ENCODE peak calls at places on chromosomes 7 and 10, in seven cellular contexts. G is lower lobe of right lung, W is HepG2, T is PC-3, U is gastrocnemius medialis, F is mesendoderm, S is body of pancreas. J is an unnamed sample.

GRCh38 chr7:11472646-11473045 is 359.4 kb downstream of the THSD7A start:
- DNase-seq in G (no peak), W (no peak), T (no peak), U (no peak), F (no peak), S (no peak), J (no peak)

GRCh38 chr10:10967502-10967901 is 50.2 kb upstream of the CELF2 start:
- DNase-seq in G (no peak), W (no peak), T (no peak), U (no peak), F (no peak), S (no peak), J (no peak)

GRCh38 chr10:73625884-73626753 is 15.2 kb downstream of the MYOZ1 start:
- DNase-seq in G (peak), W (peak), T (peak), U (peak), F (peak), S (peak), J (peak)

GRCh38 chr7:28729276-28729675 is 228.9 kb downstream of the TRIL start:
- DNase-seq in G (no peak), W (no peak), T (peak), U (no peak), F (no peak), S (no peak), J (no peak)

GRCh38 chr7:4774804-4775280 is 581 bp upstream of the AP5Z1 start:
- DNase-seq in G (no peak), W (peak), T (peak), U (peak), F (no peak), S (peak), J (no peak)

GRCh38 chr10:13701157-13701919 is 114.6 kb downstream of the PRPF18 start:
- DNase-seq in G (no peak), W (no peak), T (no peak), U (no peak), F (no peak), S (no peak), J (no peak)

GRCh38 chr7:55539380-55539779 is 32.9 kb downstream of the VOPP1 start:
- DNase-seq in G (no peak), W (no peak), T (no peak), U (no peak), F (peak), S (no peak), J (peak)

GRCh38 chr10:22986771-22987542 is 59.1 kb downstream of the ARMC3 start:
- DNase-seq in G (no peak), W (peak), T (peak), U (no peak), F (no peak), S (no peak), J (peak)

GRCh38 chr7:159030490-159031134 is 114.1 kb downstream of the VIPR2 start:
- DNase-seq in G (peak), W (peak), T (no peak), U (peak), F (peak), S (peak), J (no peak)

GRCh38 chr7:32890553-32891045 is 961 bp downstream of the KBTBD2 start:
- DNase-seq in G (no peak), W (peak), T (peak), U (no peak), F (peak), S (peak), J (peak)

DNA sequence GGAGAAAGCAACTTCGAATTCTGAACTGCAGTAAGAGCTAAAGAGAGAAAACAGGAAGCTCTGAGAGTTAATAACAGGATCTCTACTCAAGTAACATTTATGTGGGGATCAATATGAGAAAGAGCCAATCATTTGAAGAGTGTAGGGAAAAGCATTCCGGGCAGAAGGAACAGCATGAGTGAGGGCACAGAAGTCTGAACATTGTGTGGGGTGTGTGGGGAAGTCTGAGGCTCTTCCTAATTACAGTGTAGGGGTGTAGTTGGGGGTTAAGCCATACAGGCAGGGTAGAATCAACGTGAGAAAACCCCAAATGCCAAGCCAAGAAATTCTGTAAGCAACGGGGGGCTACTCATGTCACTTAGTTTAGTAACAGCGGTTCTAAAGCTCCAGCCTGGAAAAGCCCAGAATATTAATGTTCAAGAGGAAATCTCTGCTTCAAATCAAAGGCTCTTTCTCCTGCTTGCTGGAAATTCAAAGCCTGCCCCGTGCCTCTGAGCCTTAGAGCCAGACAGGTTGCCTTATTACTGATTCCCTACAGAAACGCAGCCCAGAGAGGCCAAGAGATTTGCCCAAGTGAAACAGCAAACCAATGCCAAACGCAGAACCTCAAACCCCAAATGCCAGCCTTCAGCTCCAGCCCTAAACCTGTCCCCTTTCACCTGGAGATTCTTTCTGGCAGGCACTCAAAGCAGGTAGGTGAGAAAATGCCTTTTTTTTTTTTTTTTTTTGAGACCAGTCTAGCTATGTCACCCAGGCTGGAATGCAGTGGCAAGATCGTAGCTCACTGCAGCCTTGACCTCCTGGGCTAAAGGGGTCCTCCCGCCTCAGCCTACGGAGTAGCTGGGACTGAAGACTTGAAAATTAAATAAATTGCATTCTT is 36.1 kb downstream of the DNAJB12 start:
- DNase-seq in G (no peak), W (no peak), T (peak), U (no peak), F (peak), S (no peak), J (no peak)
- H3K4me3 ChIP-seq in G (peak), W (peak), T (peak), U (peak), F (no peak), S (no peak), J (peak)

GRCh38 chr10:133087045-133087678 is 562 bp upstream of the ADGRA1 start:
- DNase-seq in G (no peak), W (no peak), T (no peak), U (no peak), F (no peak), S (no peak), J (no peak)
- H3K4me3 ChIP-seq in G (no peak), W (no peak), T (no peak), U (no peak), F (no peak), S (no peak), J (no peak)

DNA sequence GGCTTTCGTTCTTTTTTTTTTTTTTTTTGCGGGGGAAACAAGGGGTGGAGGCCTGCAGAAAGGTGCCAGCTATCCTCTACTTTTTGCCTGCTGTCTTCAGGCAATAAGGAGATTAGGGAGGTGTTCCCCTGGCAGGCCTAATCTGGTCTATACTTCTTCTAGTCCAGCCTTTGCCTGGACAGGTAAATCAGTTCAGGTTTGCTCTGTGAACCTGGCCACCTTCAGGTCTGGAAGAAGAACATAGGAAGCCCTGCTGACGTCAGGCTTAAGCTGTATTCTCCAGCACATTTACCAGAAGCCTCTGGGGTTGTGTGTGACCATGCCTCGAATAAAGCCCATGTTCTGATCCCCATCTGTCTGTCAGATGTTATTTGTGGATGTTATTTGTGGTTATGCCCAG is 115.4 kb downstream of the SDK1 start:
- DNase-seq in G (no peak), W (no peak), T (no peak), U (no peak), F (no peak), S (no peak), J (no peak)
- H3K4me3 ChIP-seq in G (no peak), W (no peak), T (no peak), U (no peak), F (no peak), S (no peak), J (no peak)

DNA sequence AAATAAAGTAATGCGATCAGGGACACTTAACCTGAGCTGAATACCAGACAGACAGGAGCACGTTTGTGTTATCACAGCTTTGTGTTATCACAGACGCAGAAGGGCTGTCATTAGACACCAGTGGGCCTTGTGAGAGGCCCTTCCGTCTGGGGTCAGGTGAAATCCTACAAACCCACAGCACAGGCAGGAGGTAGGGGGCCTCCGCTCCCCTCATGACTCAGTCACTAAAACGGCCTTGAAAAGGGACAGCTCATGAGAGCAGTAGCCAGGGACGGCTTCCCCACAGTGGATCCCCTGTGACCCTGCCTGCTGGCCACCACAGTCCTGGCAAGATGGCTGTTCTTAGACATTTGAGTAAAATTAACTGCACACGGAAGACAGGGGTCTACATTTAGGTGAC is 215.8 kb upstream of the PPP2R2D start:
- DNase-seq in G (no peak), W (no peak), T (no peak), U (no peak), F (no peak), S (no peak), J (no peak)
- H3K4me3 ChIP-seq in G (no peak), W (no peak), T (no peak), U (no peak), F (no peak), S (no peak), J (no peak)

DNA sequence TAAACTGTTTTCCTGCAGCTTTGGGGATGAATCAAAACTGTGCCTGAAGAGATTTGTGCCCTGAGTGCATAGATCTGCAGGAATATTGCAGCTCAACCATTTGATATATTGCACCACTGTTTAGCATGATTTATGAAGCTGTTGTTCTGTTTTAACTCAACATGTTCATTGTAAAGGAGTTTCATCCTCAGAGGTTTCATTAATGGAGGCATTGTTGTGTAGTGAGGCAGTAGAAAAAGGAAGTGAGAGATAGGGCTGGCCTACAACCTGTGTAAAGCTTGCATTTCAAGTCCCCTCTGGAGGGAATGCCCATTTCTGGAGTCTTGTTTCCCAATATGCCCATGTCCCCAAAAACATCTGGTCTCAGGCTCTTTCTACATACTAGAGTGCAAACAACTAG is 67.5 kb downstream of the DNAJC12 start:
- DNase-seq in G (no peak), W (no peak), T (no peak), U (no peak), F (no peak), S (no peak), J (peak)
- H3K4me3 ChIP-seq in G (no peak), W (no peak), T (no peak), U (no peak), F (no peak), S (no peak), J (no peak)

GRCh38 chr10:71648595-71649320 is 70.8 kb downstream of the C10orf105 start:
- DNase-seq in G (no peak), W (no peak), T (no peak), U (no peak), F (no peak), S (no peak), J (no peak)

GRCh38 chr10:71651428-71651827 is 68.2 kb downstream of the C10orf105 start:
- DNase-seq in G (no peak), W (no peak), T (no peak), U (no peak), F (no peak), S (no peak), J (no peak)

GRCh38 chr10:71650397-71650796 is 69.2 kb downstream of the C10orf105 start:
- DNase-seq in G (no peak), W (no peak), T (no peak), U (no peak), F (no peak), S (no peak), J (no peak)

GRCh38 chr10:71647526-71648354 is 71.8 kb downstream of the C10orf105 start:
- DNase-seq in G (no peak), W (peak), T (no peak), U (no peak), F (peak), S (no peak), J (no peak)

DNA sequence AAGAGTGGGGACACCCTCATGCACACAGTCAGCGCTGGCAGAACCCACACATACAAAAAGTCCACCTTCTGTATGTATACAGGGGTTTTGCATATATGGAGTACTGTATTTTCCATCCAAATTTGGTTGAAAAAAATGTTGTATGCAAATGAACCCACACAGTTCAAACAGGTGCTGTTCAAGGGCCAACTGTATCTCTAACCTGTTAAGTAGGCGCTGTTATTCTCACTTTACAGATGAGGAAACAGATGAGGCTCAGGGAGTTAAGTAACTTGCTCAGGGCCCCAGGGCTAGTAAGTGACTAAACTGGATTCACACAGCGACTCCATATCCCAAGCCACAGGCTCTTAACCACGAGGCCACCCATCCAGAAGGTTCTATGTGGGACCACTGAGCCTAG is 69.9 kb downstream of the C10orf105 start:
- DNase-seq in G (no peak), W (no peak), T (no peak), U (no peak), F (no peak), S (no peak), J (peak)
- H3K4me3 ChIP-seq in G (no peak), W (no peak), T (no peak), U (no peak), F (no peak), S (no peak), J (no peak)

GRCh38 chr10:60998932-60999331 is 54.9 kb upstream of the RHOBTB1 start:
- DNase-seq in G (no peak), W (no peak), T (no peak), U (no peak), F (no peak), S (no peak), J (no peak)

GRCh38 chr10:61000769-61001730 is 57.1 kb upstream of the RHOBTB1 start:
- DNase-seq in G (peak), W (peak), T (peak), U (no peak), F (peak), S (peak), J (no peak)

DNA sequence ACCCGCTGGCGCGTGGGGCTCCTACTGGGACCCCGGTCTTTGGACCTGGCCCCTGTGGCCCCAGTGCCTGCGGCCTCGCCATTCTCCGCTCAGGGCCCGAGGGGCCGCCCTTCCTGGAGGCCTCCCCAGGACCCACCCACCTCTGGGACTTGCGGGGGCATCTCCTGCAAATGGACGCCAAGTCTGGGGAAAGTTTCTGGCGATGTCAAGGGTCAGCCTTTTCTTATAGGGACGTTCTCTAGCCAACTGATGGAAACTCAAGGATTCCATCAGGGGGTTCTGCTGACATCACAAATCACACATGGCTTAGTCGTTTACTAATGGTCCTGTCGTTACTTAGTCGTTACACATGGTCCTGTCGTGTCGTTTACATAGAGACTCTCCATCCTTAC is 57.7 kb upstream of the RHOBTB1 start:
- DNase-seq in G (no peak), W (no peak), T (no peak), U (no peak), F (peak), S (no peak), J (no peak)
- H3K4me3 ChIP-seq in G (peak), W (peak), T (peak), U (peak), F (peak), S (no peak), J (no peak)

GRCh38 chr7:158015403-158016116 is 572.1 kb downstream of the PTPRN2 start:
- DNase-seq in G (no peak), W (no peak), T (no peak), U (no peak), F (no peak), S (no peak), J (no peak)

GRCh38 chr7:158018971-158019645 is 568.5 kb downstream of the PTPRN2 start:
- DNase-seq in G (no peak), W (no peak), T (no peak), U (no peak), F (no peak), S (no peak), J (no peak)

GRCh38 chr7:158018061-158018796 is 569.4 kb downstream of the PTPRN2 start:
- DNase-seq in G (no peak), W (no peak), T (no peak), U (no peak), F (no peak), S (no peak), J (no peak)

GRCh38 chr7:158017226-158018060 is 570.2 kb downstream of the PTPRN2 start:
- DNase-seq in G (no peak), W (no peak), T (no peak), U (no peak), F (no peak), S (no peak), J (no peak)

DNA sequence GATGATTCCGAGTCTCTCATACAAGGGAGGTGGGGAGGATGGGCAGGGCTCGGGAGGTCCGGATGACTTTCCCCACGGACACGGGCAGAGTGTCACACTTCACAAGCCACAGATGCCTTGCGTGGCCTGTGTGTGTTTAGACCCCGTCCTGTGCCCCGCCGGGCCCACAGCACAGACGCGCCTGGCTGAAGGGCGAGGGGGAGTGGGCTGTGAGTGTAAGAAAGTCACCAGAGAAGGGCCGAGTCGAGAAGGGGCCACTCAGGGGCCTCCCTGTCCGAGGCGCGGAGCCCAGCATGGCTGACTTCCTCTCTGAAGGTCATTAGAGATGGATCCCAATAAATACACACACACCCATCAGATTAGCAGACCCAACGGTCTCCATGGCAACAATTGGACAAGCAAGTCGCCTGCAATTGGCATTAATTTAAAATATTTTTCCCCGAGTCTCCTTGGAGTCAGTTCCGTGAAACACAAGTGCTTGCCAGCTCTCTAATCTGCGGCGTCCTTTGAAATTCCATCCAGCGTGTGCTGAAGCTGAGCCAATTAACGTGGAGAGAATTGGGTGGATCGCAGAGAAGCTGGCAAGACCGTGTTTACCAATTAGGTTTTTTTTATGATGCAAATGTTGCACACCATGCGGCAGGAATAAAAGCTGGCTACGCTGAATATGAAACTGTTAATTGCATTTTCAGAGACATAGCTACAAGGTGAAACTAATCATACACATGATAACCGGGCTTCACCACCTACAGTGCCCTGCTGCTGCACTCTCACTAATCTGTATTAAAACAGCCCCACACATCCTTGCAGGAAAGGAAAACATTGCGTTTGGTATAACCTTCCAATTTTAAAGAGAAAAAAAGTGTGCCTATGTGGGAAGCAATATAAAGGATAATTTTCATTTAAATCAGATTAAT is 571.2 kb downstream of the PTPRN2 start:
- DNase-seq in G (no peak), W (no peak), T (no peak), U (no peak), F (peak), S (peak), J (no peak)
- H3K4me3 ChIP-seq in G (peak), W (no peak), T (no peak), U (peak), F (no peak), S (no peak), J (no peak)